ENCODE peak calls at places on chromosomes 13 and 19, in six cellular contexts. One of them, this sample, is unnamed.

GRCh38 chr19:33723512-33723911 is 73.2 kb upstream of the KCTD15 start:
- DNase-seq in SK-N-SH: no peak
- DNase-seq in HCT116: no peak
- DNase-seq in H1: no peak
- DNase-seq in GM12878: no peak
- DNase-seq in HepG2: no peak
- DNase-seq in this sample: no peak

GRCh38 chr13:52371736-52372247 is 34.2 kb downstream of the THSD1 start:
- DNase-seq in GM12878: no peak
- DNase-seq in HepG2: peak
- DNase-seq in SK-N-SH: peak
- DNase-seq in H1: no peak
- DNase-seq in HCT116: peak
- DNase-seq in this sample: no peak

GRCh38 chr13:48318714-48319457 is 15.3 kb downstream of the RB1 start:
- DNase-seq in HepG2: no peak
- DNase-seq in SK-N-SH: no peak
- DNase-seq in GM12878: no peak
- DNase-seq in H1: no peak
- DNase-seq in HCT116: no peak
- DNase-seq in this sample: no peak

GRCh38 chr19:50344661-50345318 is 15.6 kb upstream of the KCNC3 start:
- DNase-seq in H1: no peak
- DNase-seq in GM12878: peak
- DNase-seq in SK-N-SH: no peak
- DNase-seq in HCT116: no peak
- DNase-seq in HepG2: no peak
- DNase-seq in this sample: no peak

GRCh38 chr13:80921556-80921955 is 580.6 kb upstream of the SPRY2 start:
- DNase-seq in SK-N-SH: no peak
- DNase-seq in H1: no peak
- DNase-seq in GM12878: no peak
- DNase-seq in HCT116: no peak
- DNase-seq in HepG2: no peak
- DNase-seq in this sample: no peak

GRCh38 chr13:28609936-28610335 is 49.0 kb upstream of the POMP start:
- DNase-seq in HepG2: no peak
- DNase-seq in GM12878: no peak
- DNase-seq in H1: no peak
- DNase-seq in SK-N-SH: no peak
- DNase-seq in HCT116: no peak
- DNase-seq in this sample: no peak

GRCh38 chr13:98823442-98823841 is 71.0 kb upstream of the SLC15A1 start:
- DNase-seq in H1: no peak
- DNase-seq in GM12878: no peak
- DNase-seq in HCT116: no peak
- DNase-seq in HepG2: no peak
- DNase-seq in SK-N-SH: no peak
- DNase-seq in this sample: no peak

GRCh38 chr19:16203256-16204004 is 5.7 kb downstream of the AP1M1 start:
- DNase-seq in HepG2: no peak
- DNase-seq in SK-N-SH: no peak
- DNase-seq in GM12878: no peak
- DNase-seq in HCT116: no peak
- DNase-seq in H1: no peak
- DNase-seq in this sample: no peak

GRCh38 chr19:38676023-38676877 is 28.8 kb downstream of the ACTN4 start:
- DNase-seq in GM12878: no peak
- DNase-seq in SK-N-SH: no peak
- DNase-seq in HepG2: no peak
- DNase-seq in HCT116: no peak
- DNase-seq in H1: no peak
- DNase-seq in this sample: no peak

GRCh38 chr19:45168767-45169351 is 8.1 kb upstream of the NKPD1 start:
- DNase-seq in HepG2: peak
- DNase-seq in H1: no peak
- DNase-seq in HCT116: no peak
- DNase-seq in GM12878: no peak
- DNase-seq in SK-N-SH: no peak
- DNase-seq in this sample: no peak

GRCh38 chr19:16062789-16063188 is 13.5 kb upstream of the TPM4 start:
- DNase-seq in HepG2: no peak
- DNase-seq in GM12878: no peak
- DNase-seq in HCT116: no peak
- DNase-seq in SK-N-SH: peak
- DNase-seq in H1: peak
- DNase-seq in this sample: peak

GRCh38 chr19:45468159-45468651 is 409 bp downstream of the FOSB start:
- DNase-seq in SK-N-SH: no peak
- DNase-seq in H1: peak
- DNase-seq in HCT116: no peak
- DNase-seq in GM12878: no peak
- DNase-seq in HepG2: no peak
- DNase-seq in this sample: no peak

GRCh38 chr19:38250821-38251563 is 5.2 kb downstream of the PPP1R14A start:
- DNase-seq in GM12878: no peak
- DNase-seq in H1: peak
- DNase-seq in SK-N-SH: no peak
- DNase-seq in HCT116: no peak
- DNase-seq in HepG2: peak
- DNase-seq in this sample: no peak

GRCh38 chr19:57651654-57651996 is 17.1 kb upstream of the ZSCAN4 start:
- DNase-seq in HepG2: no peak
- DNase-seq in H1: peak
- DNase-seq in GM12878: no peak
- DNase-seq in SK-N-SH: no peak
- DNase-seq in HCT116: no peak
- DNase-seq in this sample: no peak

GRCh38 chr13:39023761-39024160 is 14.1 kb downstream of the PROSER1 start:
- DNase-seq in H1: no peak
- DNase-seq in HCT116: no peak
- DNase-seq in GM12878: no peak
- DNase-seq in SK-N-SH: no peak
- DNase-seq in HepG2: no peak
- DNase-seq in this sample: peak

GRCh38 chr13:44211286-44211685 is 162.3 kb upstream of the SERP2 start:
- DNase-seq in SK-N-SH: no peak
- DNase-seq in GM12878: no peak
- DNase-seq in HCT116: no peak
- DNase-seq in H1: no peak
- DNase-seq in HepG2: no peak
- DNase-seq in this sample: no peak

DNA sequence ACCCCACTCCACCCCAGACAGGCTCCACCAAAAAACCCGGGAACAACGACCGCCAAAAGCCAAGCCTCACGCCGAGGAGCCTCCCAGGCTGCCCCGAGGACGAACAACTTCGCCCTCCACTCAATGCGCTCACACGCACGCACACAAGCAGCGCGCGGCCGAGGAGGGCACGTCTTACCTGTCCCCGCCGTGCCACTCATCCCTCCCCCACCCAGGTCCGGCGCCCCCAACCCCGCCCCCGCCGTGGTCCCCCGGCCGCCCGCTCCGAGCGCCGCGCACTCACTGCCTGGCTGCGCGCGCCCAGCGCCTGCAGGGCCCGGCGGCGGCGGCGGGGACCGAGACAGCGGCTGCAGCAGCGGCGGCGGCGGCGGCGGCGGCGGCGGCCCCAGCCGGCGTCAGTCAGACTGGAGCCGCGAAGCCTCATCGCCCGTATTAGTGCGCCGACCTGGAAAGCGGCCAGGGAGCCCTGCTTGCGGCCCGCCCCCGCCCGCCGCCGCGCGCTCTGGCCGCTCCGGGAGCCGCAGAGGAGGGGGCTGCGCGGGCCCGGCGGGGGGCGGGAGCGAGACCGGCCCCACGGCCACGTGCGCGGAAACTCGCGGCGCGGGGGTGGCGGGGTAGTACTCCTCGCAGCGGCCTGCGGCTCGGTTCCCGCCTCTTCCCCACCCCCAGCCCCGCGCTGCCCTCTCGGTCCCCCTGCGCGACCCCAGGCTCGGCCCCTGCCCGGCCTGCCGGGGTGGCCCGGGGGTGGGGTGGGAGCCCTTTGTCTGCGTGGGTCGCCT is at the start of gene SMAD9:
- DNase-seq in H1: peak
- DNase-seq in SK-N-SH: peak
- DNase-seq in HCT116: peak
- DNase-seq in HepG2: peak
- DNase-seq in GM12878: no peak
- DNase-seq in this sample: peak
- TF ChIP-seq JUND in H1: no peak
- TF ChIP-seq JUND in SK-N-SH: no peak
- TF ChIP-seq JUND in HCT116: no peak
- TF ChIP-seq JUND in HepG2: no peak
- TF ChIP-seq JUND in GM12878: no peak
- TF ChIP-seq JUND in this sample: no peak

DNA sequence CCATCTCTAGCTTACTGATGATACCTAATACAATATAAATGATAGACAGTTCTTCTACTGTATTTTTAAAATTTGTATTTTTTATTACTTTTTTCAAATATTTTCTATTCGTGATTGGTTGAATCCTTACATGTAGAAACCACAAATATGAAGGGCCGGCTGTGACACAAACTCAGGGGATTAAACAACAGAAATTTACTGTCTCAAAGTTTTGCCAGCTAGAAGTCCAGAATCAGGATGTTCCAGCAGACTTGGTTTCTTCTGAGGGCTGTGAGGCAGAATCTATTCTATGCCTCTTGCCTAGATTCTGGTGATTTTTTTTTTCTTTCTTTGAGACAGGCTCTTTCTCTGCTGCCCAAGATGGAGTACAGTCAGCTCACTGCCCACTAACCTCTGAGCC is 13.8 kb downstream of the FPR1 start:
- DNase-seq in GM12878: no peak
- DNase-seq in HCT116: no peak
- DNase-seq in HepG2: no peak
- DNase-seq in H1: no peak
- DNase-seq in SK-N-SH: no peak
- DNase-seq in this sample: no peak
- TF ChIP-seq JUND in GM12878: no peak
- TF ChIP-seq JUND in HCT116: no peak
- TF ChIP-seq JUND in HepG2: no peak
- TF ChIP-seq JUND in H1: no peak
- TF ChIP-seq JUND in SK-N-SH: no peak
- TF ChIP-seq JUND in this sample: no peak

GRCh38 chr13:109977212-109977968 is 191.0 kb upstream of the IRS2 start:
- DNase-seq in H1: no peak
- DNase-seq in HCT116: no peak
- DNase-seq in GM12878: no peak
- DNase-seq in SK-N-SH: no peak
- DNase-seq in HepG2: no peak
- DNase-seq in this sample: no peak
- TF ChIP-seq JUND in H1: no peak
- TF ChIP-seq JUND in HCT116: no peak
- TF ChIP-seq JUND in GM12878: no peak
- TF ChIP-seq JUND in SK-N-SH: no peak
- TF ChIP-seq JUND in HepG2: no peak
- TF ChIP-seq JUND in this sample: no peak

DNA sequence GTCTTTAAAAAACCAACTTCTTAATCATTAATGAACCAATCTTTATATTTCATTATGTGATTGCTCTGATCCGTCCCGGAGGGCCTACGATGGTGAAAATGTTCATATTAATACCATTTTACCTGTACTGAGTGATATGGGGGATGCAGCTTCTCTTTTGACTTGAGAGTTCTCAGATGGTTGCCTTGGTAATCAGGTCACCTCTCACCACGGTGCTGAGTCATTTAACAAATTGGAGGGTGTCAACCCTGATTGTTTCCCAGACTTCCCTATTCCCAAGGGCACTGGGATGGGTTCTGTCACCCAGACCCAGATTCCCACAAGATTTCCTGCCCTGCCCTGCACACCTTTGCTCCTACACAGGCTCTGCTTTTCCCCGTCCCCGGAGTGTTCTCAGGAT is 128.5 kb upstream of the TMTC4 start:
- DNase-seq in SK-N-SH: no peak
- DNase-seq in HCT116: no peak
- DNase-seq in GM12878: no peak
- DNase-seq in HepG2: no peak
- DNase-seq in H1: no peak
- DNase-seq in this sample: no peak
- TF ChIP-seq JUND in SK-N-SH: no peak
- TF ChIP-seq JUND in HCT116: no peak
- TF ChIP-seq JUND in GM12878: no peak
- TF ChIP-seq JUND in HepG2: no peak
- TF ChIP-seq JUND in H1: no peak
- TF ChIP-seq JUND in this sample: no peak

GRCh38 chr19:4730740-4731171 is 7.1 kb upstream of the DPP9 start:
- DNase-seq in H1: peak
- DNase-seq in HCT116: peak
- DNase-seq in SK-N-SH: peak
- DNase-seq in HepG2: no peak
- DNase-seq in GM12878: no peak
- DNase-seq in this sample: peak
- TF ChIP-seq JUND in H1: peak
- TF ChIP-seq JUND in HCT116: no peak
- TF ChIP-seq JUND in SK-N-SH: no peak
- TF ChIP-seq JUND in HepG2: no peak
- TF ChIP-seq JUND in GM12878: no peak
- TF ChIP-seq JUND in this sample: no peak

DNA sequence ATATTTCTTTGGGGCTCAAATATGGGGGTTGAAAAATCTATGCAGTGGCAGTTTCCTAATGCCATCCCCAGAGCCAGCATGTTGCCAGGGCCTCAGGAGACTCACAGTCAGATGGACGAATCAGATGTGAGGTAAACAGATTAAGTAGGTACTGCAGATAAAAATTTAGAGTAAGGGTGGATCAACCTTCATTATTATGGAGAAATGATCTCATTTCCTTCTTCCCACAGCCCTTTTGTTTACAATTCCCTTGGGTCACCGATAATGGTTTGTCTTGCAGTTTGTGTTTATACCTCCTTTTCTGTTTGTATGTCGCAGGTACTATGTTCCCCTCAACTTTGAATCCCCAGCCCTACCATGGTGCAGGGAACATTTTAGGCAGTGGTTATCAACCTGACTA is 20.0 kb downstream of the DIAPH3 start:
- DNase-seq in H1: no peak
- DNase-seq in SK-N-SH: no peak
- DNase-seq in HCT116: no peak
- DNase-seq in GM12878: no peak
- DNase-seq in HepG2: no peak
- DNase-seq in this sample: no peak
- TF ChIP-seq JUND in H1: no peak
- TF ChIP-seq JUND in SK-N-SH: no peak
- TF ChIP-seq JUND in HCT116: no peak
- TF ChIP-seq JUND in GM12878: no peak
- TF ChIP-seq JUND in HepG2: no peak
- TF ChIP-seq JUND in this sample: no peak